ENCODE peak calls at places on chromosomes 11 and 22, in four cellular contexts. X is stomach, H is K562, N is colonic mucosa. A is an unnamed sample. For H3K4me1, the result is how much of the 10 kb centered on the place peaks cover.

GRCh38 chr11:75721852-75722668 is 4.4 kb downstream of the MOGAT2 start:
- DNase-seq in X (no peak), H (no peak), N (peak), A (no peak)

GRCh38 chr11:93567406-93567819 is 24.2 kb upstream of the SMCO4 start:
- DNase-seq in X (peak), H (no peak), N (peak), A (peak)

GRCh38 chr11:102518296-102519094 is 12.1 kb downstream of the MMP7 start:
- DNase-seq in X (no peak), H (peak), N (no peak), A (no peak)

GRCh38 chr11:69423611-69424385 is 57.7 kb upstream of the LINC01488 start:
- DNase-seq in X (no peak), H (no peak), N (no peak), A (no peak)

GRCh38 chr11:89327885-89328284 is 150.2 kb downstream of the TYR start:
- DNase-seq in X (no peak), H (no peak), N (no peak), A (no peak)

GRCh38 chr22:43151251-43152000 is at the start of gene TSPO:
- DNase-seq in X (peak), H (peak), N (peak), A (peak)

GRCh38 chr22:23516304-23516703 is 63.8 kb downstream of the IGLL1 start:
- DNase-seq in X (no peak), H (no peak), N (no peak), A (no peak)

GRCh38 chr11:103659138-103659734 is 377.2 kb upstream of the DDI1 start:
- DNase-seq in X (no peak), H (no peak), N (no peak), A (no peak)

GRCh38 chr22:45627489-45628233 is 44.0 kb upstream of the ATXN10 start:
- DNase-seq in X (no peak), H (no peak), N (no peak), A (no peak)

GRCh38 chr11:86370922-86371614 is 3.6 kb upstream of the CCDC81 start:
- DNase-seq in X (no peak), H (no peak), N (no peak), A (no peak)

GRCh38 chr11:134939905-134940304 is 527.9 kb upstream of the B3GAT1 start:
- DNase-seq in X (no peak), H (peak), N (no peak), A (no peak)

GRCh38 chr11:28343304-28344233 is 235.4 kb downstream of the METTL15 start:
- DNase-seq in X (peak), H (peak), N (no peak), A (no peak)

GRCh38 chr11:16981651-16982194 is 32.5 kb downstream of the PLEKHA7 start:
- DNase-seq in X (peak), H (no peak), N (no peak), A (no peak)

GRCh38 chr22:39150848-39151215 is 1.6 kb downstream of the CBX7 start:
- DNase-seq in X (no peak), H (no peak), N (no peak), A (no peak)

GRCh38 chr11:50278756-50279155 is 246.1 kb downstream of the OR4C45 start:
- DNase-seq in X (no peak), H (no peak), N (no peak), A (no peak)

GRCh38 chr11:29310016-29310415 is 706.8 kb downstream of the KCNA4 start:
- DNase-seq in X (no peak), H (no peak), N (no peak), A (no peak)

GRCh38 chr11:128732471-128733277 is 38.8 kb downstream of the FLI1 start:
- DNase-seq in X (no peak), H (no peak), N (no peak), A (no peak)

GRCh38 chr11:69864589-69864929 is 45.3 kb upstream of the FGF3 start:
- DNase-seq in X (no peak), H (no peak), N (no peak), A (no peak)

GRCh38 chr22:22076937-22077703 is 94.5 kb upstream of the TOP3B start:
- DNase-seq in X (no peak), H (no peak), N (no peak), A (no peak)

GRCh38 chr11:94641167-94641761 is 74.1 kb downstream of the PIWIL4 start:
- DNase-seq in X (no peak), H (no peak), N (no peak), A (no peak)

GRCh38 chr11:32890843-32891656 is 1.6 kb upstream of the QSER1 start:
- DNase-seq in X (no peak), H (no peak), N (peak), A (no peak)

GRCh38 chr11:59144579-59145345 is 2.1 kb downstream of the FAM111A start:
- DNase-seq in X (peak), H (peak), N (peak), A (peak)

GRCh38 chr11:64877390-64878222 is 815 bp downstream of the EHD1 start:
- DNase-seq in X (no peak), H (peak), N (peak), A (peak)

GRCh38 chr11:64876835-64877341 is 1.5 kb downstream of the EHD1 start:
- DNase-seq in X (peak), H (no peak), N (peak), A (peak)

GRCh38 chr11:64878494-64879225 is at the start of gene EHD1:
- DNase-seq in X (peak), H (peak), N (peak), A (peak)

GRCh38 chr11:64879226-64879900 is 942 bp upstream of the EHD1 start:
- DNase-seq in X (no peak), H (no peak), N (peak), A (peak)

DNA sequence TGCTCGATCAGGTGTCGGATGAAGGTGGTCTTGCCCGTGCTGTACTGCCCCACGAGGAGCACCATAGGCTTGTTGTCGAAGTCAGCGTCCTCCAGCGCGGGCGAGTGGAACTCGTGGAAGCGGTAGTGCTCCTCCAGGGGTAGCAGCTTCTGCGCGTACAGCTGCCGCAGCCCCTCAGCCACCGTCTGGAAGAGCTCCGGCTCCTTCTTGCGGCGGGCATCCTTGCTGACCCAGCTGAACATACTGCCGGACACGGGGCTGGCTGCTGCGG is 263 bp downstream of the EHD1 start:
- DNase-seq in X (no peak), H (no peak), N (no peak), A (no peak)
- H3K4me1 ChIP-seq in X (under half), H (under half), N (under half), A (under half)

GRCh38 chr11:72070486-72070885 is 9.9 kb downstream of the NUMA1 start:
- DNase-seq in X (no peak), H (no peak), N (no peak), A (no peak)
- H3K27ac ChIP-seq in X (peak), H (peak), N (peak), A (peak)

GRCh38 chr11:73203322-73203721 is 14.8 kb upstream of the P2RY2 start:
- DNase-seq in X (no peak), H (no peak), N (no peak), A (no peak)

GRCh38 chr11:73203790-73204189 is 14.3 kb upstream of the P2RY2 start:
- DNase-seq in X (no peak), H (no peak), N (no peak), A (no peak)

GRCh38 chr11:73206751-73207280 is 11.3 kb upstream of the P2RY2 start:
- DNase-seq in X (no peak), H (no peak), N (no peak), A (no peak)

GRCh38 chr11:73205666-73206343 is 12.3 kb upstream of the P2RY2 start:
- DNase-seq in X (no peak), H (no peak), N (no peak), A (no peak)

DNA sequence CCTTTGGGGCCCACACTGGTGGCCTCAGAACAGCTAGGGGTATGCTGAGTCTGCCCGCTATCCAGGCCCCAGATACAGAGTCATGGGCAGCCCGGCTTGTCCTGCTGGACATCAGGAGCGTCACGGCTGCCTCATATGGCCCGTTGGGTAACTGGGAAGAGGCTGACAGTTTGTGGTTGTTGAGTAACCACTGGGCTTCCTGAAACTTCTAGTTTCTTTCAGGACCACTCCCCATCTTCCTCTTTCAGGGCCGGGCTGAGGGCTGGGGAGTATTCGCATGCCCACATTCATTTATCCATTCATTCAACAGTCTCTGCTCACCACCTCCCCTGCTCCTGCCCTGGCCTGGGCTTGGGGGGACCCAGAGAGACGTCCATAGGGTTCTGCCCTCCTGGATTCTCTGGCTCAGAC is 13.4 kb upstream of the P2RY2 start:
- DNase-seq in X (no peak), H (no peak), N (no peak), A (peak)
- H3K4me1 ChIP-seq in X (under half), H (under half), N (under half), A (under half)

DNA sequence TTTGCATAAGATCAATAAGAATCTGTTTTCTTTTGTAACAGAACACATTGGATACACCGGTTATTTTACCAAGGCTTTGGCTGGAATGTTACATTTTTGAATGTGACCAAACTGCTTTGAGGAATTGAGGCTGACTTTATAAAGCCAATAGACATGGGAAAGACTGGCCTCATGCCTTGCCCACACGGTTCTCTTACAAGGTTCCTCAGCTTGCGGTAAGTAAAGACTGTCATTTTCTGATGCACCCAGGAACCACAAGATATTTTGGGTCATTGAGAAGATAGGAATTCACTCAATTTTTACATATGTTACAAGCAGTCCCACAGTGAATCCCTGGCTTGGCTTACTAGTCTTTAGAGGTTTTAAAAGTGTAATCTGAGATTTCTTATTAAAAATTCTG is 23.9 kb downstream of the OR10A6 start:
- DNase-seq in X (no peak), H (no peak), N (no peak), A (no peak)
- H3K27ac ChIP-seq in X (no peak), H (no peak), N (no peak), A (peak)

GRCh38 chr22:17373839-17374238 is 4.6 kb downstream of the CECR2 start:
- DNase-seq in X (no peak), H (no peak), N (no peak), A (no peak)
- H3K4me1 ChIP-seq in X (under half), H (under half), N (under half), A (under half)

DNA sequence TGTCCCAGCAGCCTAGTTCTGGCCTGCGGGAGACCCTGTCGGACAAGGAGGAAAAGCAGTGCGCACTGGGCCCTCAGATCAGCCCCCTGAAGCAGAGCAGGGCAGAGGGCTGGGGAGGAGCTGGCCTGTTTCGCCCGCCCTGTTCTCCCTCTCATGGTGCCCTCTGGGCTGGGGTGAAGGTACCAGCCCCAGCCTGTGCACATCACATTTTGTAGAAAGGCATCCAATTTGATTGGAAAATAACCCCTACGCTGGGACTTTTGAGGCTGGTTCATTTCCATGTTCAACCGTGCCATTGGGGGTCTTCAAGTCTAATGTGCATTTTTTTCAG is 836 bp upstream of the NAP1L4 start:
- DNase-seq in X (no peak), H (no peak), N (no peak), A (no peak)
- H3K27ac ChIP-seq in X (no peak), H (peak), N (peak), A (no peak)

GRCh38 chr22:36337365-36338130 is 50.2 kb downstream of the MYH9 start:
- DNase-seq in X (no peak), H (no peak), N (no peak), A (no peak)

GRCh38 chr22:36341640-36342041 is 46.1 kb downstream of the MYH9 start:
- DNase-seq in X (no peak), H (no peak), N (no peak), A (no peak)

GRCh38 chr22:36340621-36341020 is 47.1 kb downstream of the MYH9 start:
- DNase-seq in X (peak), H (no peak), N (no peak), A (no peak)

GRCh38 chr22:36336246-36337182 is 51.3 kb downstream of the MYH9 start:
- DNase-seq in X (no peak), H (no peak), N (no peak), A (no peak)

DNA sequence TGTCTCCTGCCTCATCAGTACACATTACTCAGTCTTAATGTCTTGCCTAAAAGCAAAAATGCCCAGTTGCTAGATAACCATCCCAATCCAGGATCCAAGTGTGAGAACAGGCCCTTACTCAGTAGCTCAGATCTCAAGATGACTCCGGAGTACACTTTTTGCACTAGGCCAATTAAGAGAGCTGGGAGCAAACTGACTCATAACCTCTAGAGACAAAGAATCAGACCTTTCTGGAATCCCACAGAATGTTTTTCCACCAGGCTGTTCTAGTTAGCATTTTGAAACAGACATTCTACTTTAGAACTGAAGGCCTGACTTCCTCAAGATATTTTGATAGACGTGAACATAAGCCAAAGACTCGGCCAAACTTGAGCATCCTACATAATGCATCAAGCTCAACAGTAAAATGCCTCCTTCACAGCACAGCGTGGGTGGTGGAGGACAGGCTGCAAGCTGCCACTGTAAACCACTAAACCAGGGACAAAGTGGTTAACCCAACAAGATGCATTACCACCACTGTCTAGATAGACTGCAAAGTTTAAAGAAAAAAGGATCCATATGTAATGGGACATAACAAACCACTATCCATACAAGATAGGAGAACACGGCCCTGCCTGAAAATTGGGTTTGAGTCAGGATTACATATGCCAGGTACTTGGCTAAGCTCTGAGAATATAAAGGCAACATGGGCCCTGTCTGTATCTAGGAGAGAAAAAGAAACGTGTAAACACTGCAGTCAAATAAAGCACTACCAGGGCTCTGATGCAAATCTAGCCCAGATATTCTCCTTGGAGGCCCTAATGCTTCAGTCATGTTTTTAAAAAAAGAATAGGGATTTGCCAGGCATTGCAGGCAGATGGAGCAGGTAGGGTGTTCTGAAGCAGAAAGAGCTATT is 48.3 kb downstream of the MYH9 start:
- DNase-seq in X (no peak), H (no peak), N (no peak), A (no peak)
- H3K4me1 ChIP-seq in X (half or more), H (under half), N (under half), A (under half)

GRCh38 chr11:116431842-116432241 is 340.9 kb downstream of the BUD13 start:
- DNase-seq in X (no peak), H (no peak), N (no peak), A (no peak)
- H3K27ac ChIP-seq in X (no peak), H (no peak), N (no peak), A (no peak)

A was measured in lung.